ENCODE peak calls at places on chromosomes 16 and 17, in ten cellular contexts. M, N, F, D, R, B, A, K, X and T are unnamed samples.

GRCh38 chr16:386641-387156 is 4.9 kb upstream of the PGAP6 start:
- DNase-seq in F (no peak), D (no peak), X (no peak), R (no peak), K (no peak), A (no peak), N (peak), B (no peak), M (no peak), T (no peak)

GRCh38 chr17:76968707-76969597 is 100.7 kb downstream of the MGAT5B start:
- DNase-seq in R (no peak), M (no peak), X (peak), D (peak), N (no peak), K (no peak), F (peak), B (peak), A (no peak), T (no peak)

GRCh38 chr17:77785526-77785925 is 173.0 kb upstream of the TNRC6C start:
- DNase-seq in A (no peak), M (no peak), K (no peak), X (no peak), D (no peak), B (no peak), F (no peak), N (no peak), R (no peak), T (no peak)

GRCh38 chr17:16495561-16495960 is 3.6 kb upstream of the LRRC75A start:
- DNase-seq in F (no peak), A (no peak), B (no peak), D (no peak), R (no peak), K (no peak), X (no peak), M (no peak), N (no peak), T (no peak)

GRCh38 chr16:2778692-2778958 is 1.5 kb upstream of the ELOB start:
- DNase-seq in N (no peak), X (no peak), R (no peak), M (no peak), A (no peak), B (no peak), F (no peak), D (no peak), K (no peak), T (no peak)

GRCh38 chr17:54967621-54968258 is 714 bp downstream of the COX11 start:
- DNase-seq in B (no peak), F (no peak), M (peak), R (no peak), D (peak), N (peak), X (no peak), A (no peak), K (no peak), T (no peak)

GRCh38 chr17:29251969-29252866 is 5.6 kb downstream of the CRYBA1 start:
- DNase-seq in N (peak), A (no peak), X (no peak), B (no peak), M (peak), K (no peak), D (peak), R (no peak), F (no peak), T (no peak)

GRCh38 chr16:84735846-84736586 is 36.2 kb downstream of the USP10 start:
- DNase-seq in N (no peak), D (no peak), K (no peak), A (peak), X (no peak), M (no peak), R (no peak), B (no peak), F (no peak), T (no peak)

GRCh38 chr17:2939714-2940351 is 123.6 kb downstream of the OR1D5 start:
- DNase-seq in A (no peak), D (no peak), K (no peak), F (no peak), M (no peak), N (no peak), B (no peak), X (no peak), R (no peak), T (no peak)

GRCh38 chr16:48385272-48385953 is at the start of gene SIAH1:
- DNase-seq in A (no peak), K (no peak), N (peak), M (peak), B (peak), D (peak), X (peak), R (peak), F (peak), T (peak)

GRCh38 chr17:77729587-77729986 is 228.9 kb upstream of the TNRC6C start:
- DNase-seq in X (no peak), D (no peak), K (no peak), R (no peak), M (no peak), B (no peak), N (no peak), A (peak), F (no peak), T (peak)

GRCh38 chr16:1443403-1443973 is 868 bp downstream of the CCDC154 start:
- DNase-seq in K (no peak), B (no peak), R (no peak), X (no peak), D (no peak), A (no peak), N (no peak), M (no peak), F (no peak), T (no peak)

GRCh38 chr17:44820631-44821196 is 9.4 kb downstream of the GJC1 start:
- DNase-seq in M (peak), X (no peak), A (no peak), F (no peak), D (peak), K (peak), B (no peak), N (peak), R (no peak), T (no peak)

GRCh38 chr17:67376509-67376891 is 581 bp upstream of the PITPNC1 start:
- DNase-seq in N (peak), M (peak), D (peak), R (no peak), B (peak), A (peak), K (peak), X (no peak), F (no peak), T (no peak)

GRCh38 chr17:55598495-55598894 is 87.2 kb upstream of the SMIM36 start:
- DNase-seq in M (no peak), B (no peak), X (no peak), D (no peak), K (no peak), N (peak), A (no peak), F (no peak), R (no peak), T (no peak)

GRCh38 chr17:76088041-76088867 is 9.3 kb downstream of the ZACN start:
- DNase-seq in N (no peak), R (no peak), A (no peak), F (no peak), D (no peak), B (no peak), K (no peak), X (no peak), M (no peak), T (peak)

GRCh38 chr16:24482681-24483202 is 56.6 kb upstream of the RBBP6 start:
- DNase-seq in F (no peak), X (no peak), A (no peak), M (no peak), R (no peak), D (no peak), K (no peak), N (no peak), B (no peak), T (no peak)

GRCh38 chr17:42050360-42051012 is at the start of gene C17orf113:
- DNase-seq in R (no peak), B (peak), A (no peak), M (no peak), N (no peak), D (peak), K (no peak), F (peak), X (peak), T (no peak)

GRCh38 chr17:74059471-74059870 is 144.0 kb upstream of the RPL38 start:
- DNase-seq in R (no peak), X (no peak), D (no peak), F (no peak), M (no peak), A (no peak), K (no peak), B (no peak), N (no peak), T (no peak)

GRCh38 chr17:68403122-68403521 is 54.2 kb downstream of the WIPI1 start:
- DNase-seq in X (no peak), A (no peak), D (no peak), M (no peak), N (no peak), K (no peak), R (no peak), B (no peak), F (no peak), T (no peak)

GRCh38 chr16:21638573-21638975 is 13.8 kb downstream of the IGSF6 start:
- DNase-seq in B (no peak), D (no peak), N (peak), R (no peak), K (no peak), A (no peak), X (no peak), F (no peak), M (peak), T (no peak)

GRCh38 chr17:29793501-29793900 is 136.5 kb downstream of the SSH2 start:
- DNase-seq in D (no peak), X (no peak), M (peak), B (no peak), K (no peak), A (no peak), F (no peak), N (no peak), R (no peak), T (no peak)

GRCh38 chr16:1152651-1153259 is at the start of gene CACNA1H:
- DNase-seq in M (no peak), N (no peak), K (no peak), B (no peak), A (no peak), F (no peak), X (peak), D (no peak), R (no peak), T (no peak)

GRCh38 chr17:14427914-14428639 is 127.2 kb downstream of the HS3ST3B1 start:
- DNase-seq in N (no peak), R (no peak), M (no peak), X (peak), F (no peak), K (no peak), B (peak), D (peak), A (no peak), T (no peak)

GRCh38 chr16:85459529-85460251 is 153.4 kb upstream of the GSE1 start:
- DNase-seq in F (no peak), R (no peak), M (no peak), N (no peak), A (peak), X (no peak), K (no peak), B (no peak), D (no peak), T (no peak)

GRCh38 chr17:78184311-78184710 is 2.5 kb downstream of the TK1 start:
- DNase-seq in F (no peak), N (no peak), K (no peak), M (no peak), B (no peak), A (no peak), D (no peak), R (no peak), X (no peak), T (no peak)

GRCh38 chr17:17468217-17469010 is 8.4 kb upstream of the MED9 start:
- DNase-seq in A (no peak), D (no peak), M (no peak), B (no peak), R (no peak), X (no peak), N (no peak), K (no peak), F (no peak), T (no peak)

GRCh38 chr17:77503293-77503655 is 362.5 kb downstream of the SEC14L1 start:
- DNase-seq in X (no peak), D (no peak), N (no peak), M (no peak), R (peak), K (no peak), A (no peak), F (no peak), B (no peak), T (no peak)

GRCh38 chr16:10895053-10895946 is 18.3 kb downstream of the CIITA start:
- DNase-seq in N (peak), X (no peak), F (no peak), D (peak), A (no peak), M (peak), R (no peak), K (no peak), B (peak), T (no peak)

GRCh38 chr16:68183033-68183432 is 52.9 kb downstream of the ESRP2 start:
- DNase-seq in A (no peak), B (no peak), N (no peak), K (no peak), F (no peak), X (no peak), M (no peak), D (no peak), R (no peak), T (no peak)

GRCh38 chr16:77794586-77794985 is 6.2 kb downstream of the VAT1L start:
- DNase-seq in K (peak), B (no peak), M (peak), D (no peak), A (no peak), N (peak), X (no peak), F (no peak), R (no peak), T (no peak)

GRCh38 chr16:50802000-50802399 is 60.1 kb downstream of the CYLD start:
- DNase-seq in R (no peak), K (no peak), B (no peak), D (no peak), M (peak), N (peak), F (no peak), X (no peak), A (no peak), T (no peak)

GRCh38 chr16:79176987-79177386 is 423.6 kb downstream of the MAF start:
- DNase-seq in D (no peak), F (no peak), B (no peak), K (no peak), M (no peak), R (no peak), X (peak), N (no peak), A (no peak), T (no peak)

GRCh38 chr17:19650826-19651225 is 2.3 kb downstream of the ALDH3A2 start:
- DNase-seq in M (peak), N (peak), D (no peak), K (no peak), F (no peak), X (no peak), A (no peak), R (no peak), B (no peak), T (no peak)

GRCh38 chr17:82338858-82339633 is 5.5 kb upstream of the SECTM1 start:
- DNase-seq in X (no peak), N (peak), K (no peak), B (no peak), A (no peak), F (no peak), R (no peak), D (no peak), M (peak), T (no peak)

DNA sequence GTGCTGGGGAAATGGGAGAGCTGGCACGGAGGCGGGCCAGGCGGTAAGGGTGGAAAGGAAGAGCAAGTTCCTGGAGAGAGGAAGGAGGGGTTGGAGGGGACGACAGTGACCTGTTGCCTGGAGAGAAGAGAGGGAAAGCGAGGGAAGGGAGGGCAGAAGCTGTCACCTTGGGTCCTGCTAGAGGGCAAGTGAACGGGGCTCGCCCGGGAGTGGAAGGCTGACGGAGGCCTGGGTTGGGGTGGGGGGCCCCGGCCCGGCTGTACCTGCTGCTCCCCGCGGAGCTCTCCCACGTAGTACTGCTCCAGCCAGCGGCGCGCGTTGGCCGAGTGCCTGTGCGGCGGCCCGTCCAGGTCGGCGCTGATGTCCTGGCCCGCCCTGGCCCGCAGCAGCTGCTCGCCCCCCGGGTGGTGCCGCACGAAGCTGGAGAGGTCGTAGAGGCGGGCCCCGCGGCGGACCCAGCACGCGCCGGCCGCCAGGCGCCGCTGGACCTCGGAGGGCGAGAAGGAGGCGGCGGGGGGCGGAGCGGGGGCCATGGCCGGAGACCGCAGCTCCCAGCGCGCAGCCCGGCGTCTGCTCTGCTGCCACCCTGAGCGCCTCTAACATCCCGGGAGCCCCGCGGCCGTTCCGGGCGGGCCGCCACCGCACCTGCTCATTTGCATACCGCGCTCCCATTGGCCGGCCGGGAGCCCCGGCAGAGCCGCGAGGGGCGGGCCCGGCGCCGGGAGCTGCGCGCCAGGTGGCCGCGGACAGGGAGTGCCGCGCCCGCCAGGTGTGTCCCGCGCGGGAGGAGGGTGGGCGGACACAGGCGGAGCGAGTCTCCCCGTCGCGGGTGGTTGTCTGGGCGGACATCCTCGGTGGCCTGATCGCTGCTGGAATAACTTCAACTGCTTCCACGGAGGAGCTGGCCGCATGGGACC is at the start of gene FA2H:
- DNase-seq in B (peak), M (peak), D (peak), K (no peak), F (peak), R (no peak), A (peak), X (peak), N (no peak), T (peak)
- TF ChIP-seq CTCF in B (no peak), M (no peak), D (no peak), K (no peak), F (no peak), R (no peak), A (no peak), X (no peak), N (no peak), T (peak)

DNA sequence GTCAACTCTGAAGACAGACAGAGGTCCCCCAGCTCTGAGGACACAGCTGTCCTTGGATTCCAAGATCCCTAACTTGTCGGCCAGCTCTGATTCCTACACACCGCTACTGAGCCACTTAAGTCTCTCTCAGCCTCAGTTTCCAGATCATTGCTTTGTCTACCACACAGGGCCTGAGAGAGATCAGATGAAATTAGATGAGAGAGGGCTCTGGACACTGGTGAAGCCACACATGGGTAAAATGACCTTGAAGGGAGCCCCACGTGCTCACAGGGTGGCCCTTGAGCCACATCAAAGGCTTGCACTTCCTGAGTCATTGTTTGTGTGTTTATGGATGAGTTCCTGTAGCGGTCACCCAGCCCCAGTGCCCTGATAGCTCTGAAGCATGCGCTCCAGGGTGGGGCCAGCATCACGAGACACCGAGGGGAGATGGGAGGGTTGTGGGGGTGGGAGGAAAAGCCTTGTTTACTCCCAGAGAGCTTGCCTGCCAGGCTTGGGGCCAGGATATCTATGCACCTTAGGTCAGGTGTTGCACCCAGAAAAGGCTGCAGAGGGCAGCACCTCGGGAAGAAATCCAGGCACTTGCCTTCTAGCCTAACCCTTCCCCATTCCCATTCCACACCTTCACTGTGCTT is 32.7 kb upstream of the SLC6A2 start:
- DNase-seq in B (no peak), N (peak), D (peak), K (no peak), F (no peak), R (no peak), M (no peak), X (no peak), A (no peak), T (no peak)
- TF ChIP-seq CTCF in B (no peak), N (no peak), D (peak), K (peak), F (peak), R (no peak), M (no peak), X (no peak), A (no peak), T (peak)

GRCh38 chr16:81143921-81144471 is 47.8 kb upstream of the GCSH start:
- DNase-seq in F (no peak), N (no peak), R (no peak), D (no peak), X (no peak), M (no peak), B (no peak), K (no peak), A (no peak), T (no peak)

GRCh38 chr16:81137754-81138153 is 41.6 kb upstream of the GCSH start:
- DNase-seq in A (no peak), M (no peak), K (no peak), X (no peak), N (no peak), B (no peak), F (no peak), R (no peak), D (no peak), T (no peak)

GRCh38 chr16:81142864-81143263 is 46.7 kb upstream of the GCSH start:
- DNase-seq in M (no peak), D (no peak), R (no peak), N (no peak), A (no peak), K (no peak), B (no peak), F (no peak), X (no peak), T (no peak)

GRCh38 chr16:81137012-81137335 is 40.8 kb upstream of the GCSH start:
- DNase-seq in B (no peak), A (no peak), D (no peak), F (no peak), X (no peak), R (no peak), K (no peak), M (no peak), N (peak), T (no peak)

GRCh38 chr16:81140930-81141780 is 45.0 kb upstream of the GCSH start:
- DNase-seq in F (no peak), N (no peak), A (no peak), D (peak), X (no peak), R (no peak), B (no peak), M (no peak), K (no peak), T (no peak)
- TF ChIP-seq CTCF in F (peak), N (peak), A (no peak), D (peak), X (no peak), R (no peak), B (no peak), M (peak), K (peak), T (peak)

GRCh38 chr17:45990836-45991235 is 8.2 kb upstream of the STH start:
- DNase-seq in K (no peak), X (no peak), A (no peak), M (no peak), N (no peak), R (no peak), D (no peak), F (no peak), B (no peak), T (no peak)
- TF ChIP-seq CTCF in K (no peak), X (no peak), A (no peak), M (no peak), N (no peak), R (no peak), D (peak), F (peak), B (no peak), T (no peak)